ENCODE peak calls at places on chromosomes 1 and 21, in five cellular contexts. M is IMR-90, T is thoracic aorta, H is left lung, U is mammary epithelial cell. Q is an unnamed sample. For H3K4me1, the result is how much of the 10 kb centered on the place peaks cover.

GRCh38 chr21:45966995-45967394 is 14.6 kb upstream of the COL6A1 start:
- DNase-seq in M (no peak), T (no peak), H (no peak), U (no peak), Q (no peak)

GRCh38 chr1:51236548-51237312 is 657 bp downstream of the RNF11 start:
- DNase-seq in M (peak), T (no peak), H (peak), U (peak), Q (peak)

GRCh38 chr1:145708063-145708462 is 895 bp upstream of the PDZK1 start:
- DNase-seq in M (peak), T (no peak), H (no peak), U (peak), Q (no peak)

GRCh38 chr1:165899461-165899941 is 72.1 kb downstream of the UCK2 start:
- DNase-seq in M (peak), T (no peak), H (no peak), U (peak), Q (no peak)

GRCh38 chr1:67377253-67377652 is 52.9 kb downstream of the SERBP1 start:
- DNase-seq in M (peak), T (no peak), H (no peak), U (no peak), Q (no peak)

GRCh38 chr1:72186733-72187307 is 95.5 kb downstream of the NEGR1 start:
- DNase-seq in M (peak), T (no peak), H (no peak), U (peak), Q (no peak)

GRCh38 chr1:40316595-40317393 is at the start of gene COL9A2:
- DNase-seq in M (no peak), T (no peak), H (no peak), U (no peak), Q (no peak)

GRCh38 chr1:243910612-243911011 is 60.6 kb upstream of the AKT3 start:
- DNase-seq in M (no peak), T (no peak), H (no peak), U (no peak), Q (no peak)

GRCh38 chr1:45035631-45036301 is 23.7 kb downstream of the UROD start:
- DNase-seq in M (no peak), T (no peak), H (no peak), U (no peak), Q (no peak)

GRCh38 chr1:159712080-159712479 is 2.3 kb downstream of the CRP start:
- DNase-seq in M (no peak), T (no peak), H (no peak), U (no peak), Q (no peak)

GRCh38 chr1:99438656-99439055 is 174.4 kb downstream of the PLPPR4 start:
- DNase-seq in M (peak), T (no peak), H (no peak), U (no peak), Q (no peak)

GRCh38 chr1:220326578-220326977 is 54.3 kb upstream of the RAB3GAP2 start:
- DNase-seq in M (peak), T (no peak), H (no peak), U (peak), Q (no peak)

GRCh38 chr1:109983380-109984189 is 980 bp upstream of the AHCYL1 start:
- DNase-seq in M (no peak), T (no peak), H (no peak), U (no peak), Q (no peak)

GRCh38 chr1:8976338-8976737 is 30.7 kb downstream of the CA6 start:
- DNase-seq in M (no peak), T (no peak), H (no peak), U (no peak), Q (no peak)

GRCh38 chr1:186082235-186082937 is 292.7 kb downstream of the TPR start:
- DNase-seq in M (peak), T (peak), H (peak), U (peak), Q (peak)

GRCh38 chr1:192527950-192528349 is 47.6 kb upstream of the RGS1 start:
- DNase-seq in M (no peak), T (no peak), H (no peak), U (no peak), Q (no peak)

GRCh38 chr1:172476218-172476811 is 32.4 kb upstream of the PIGC start:
- DNase-seq in M (no peak), T (no peak), H (no peak), U (peak), Q (no peak)

GRCh38 chr1:74729741-74730478 is 2.9 kb downstream of the CRYZ start:
- DNase-seq in M (peak), T (no peak), H (no peak), U (peak), Q (no peak)

GRCh38 chr1:222334026-222334680 is 213.8 kb downstream of the HHIPL2 start:
- DNase-seq in M (peak), T (no peak), H (no peak), U (peak), Q (no peak)

GRCh38 chr1:34190692-34191091 is 14.0 kb downstream of the C1orf94 start:
- DNase-seq in M (no peak), T (no peak), H (no peak), U (no peak), Q (no peak)

GRCh38 chr1:116122955-116123757 is 12.0 kb downstream of the MAB21L3 start:
- DNase-seq in M (peak), T (no peak), H (peak), U (peak), Q (no peak)

DNA sequence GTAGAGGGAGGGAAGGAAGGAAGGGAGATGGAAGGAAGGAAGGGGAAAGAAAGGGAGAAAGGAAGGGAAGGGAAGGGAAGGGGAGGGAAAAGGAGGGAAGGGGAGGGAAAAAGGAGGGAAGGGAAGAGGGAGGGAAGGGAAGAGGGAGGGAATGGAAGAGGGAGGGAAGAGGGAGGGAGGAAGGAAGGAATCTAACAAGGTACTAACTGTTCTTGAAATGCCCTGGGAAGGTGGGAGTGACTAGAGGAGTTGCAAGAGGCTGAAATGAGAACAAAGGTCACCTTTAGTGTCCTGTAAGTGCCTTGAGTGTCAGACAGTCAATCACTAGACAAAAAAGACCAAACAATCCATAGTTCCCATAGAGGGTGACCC is 2.3 kb upstream of the ATP2B4 start:
- DNase-seq in M (no peak), T (no peak), H (no peak), U (no peak), Q (no peak)
- H3K27ac ChIP-seq in M (no peak), T (no peak), H (peak), U (no peak), Q (peak)

DNA sequence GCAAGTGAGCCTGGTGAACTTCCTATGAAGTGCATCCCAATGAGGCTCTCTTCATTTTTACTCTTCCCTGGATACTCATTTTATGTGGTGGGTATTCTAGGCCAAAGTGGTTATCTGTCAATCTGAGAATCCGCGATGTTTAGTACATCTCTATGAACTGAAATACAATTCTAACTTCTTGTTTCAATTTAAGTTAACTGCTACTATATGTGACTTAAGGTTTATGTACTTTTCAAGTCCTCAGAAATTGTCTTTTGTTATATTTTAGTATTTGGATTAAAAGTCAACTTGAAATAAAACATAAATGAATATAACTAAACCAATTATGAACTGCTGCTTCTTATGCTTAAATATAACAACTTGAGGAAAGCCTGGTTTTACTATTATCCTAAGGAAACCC is 60.6 kb downstream of the ENAH start:
- DNase-seq in M (no peak), T (no peak), H (no peak), U (no peak), Q (no peak)
- H3K4me1 ChIP-seq in M (under half), T (under half), H (under half), U (under half), Q (half or more)

DNA sequence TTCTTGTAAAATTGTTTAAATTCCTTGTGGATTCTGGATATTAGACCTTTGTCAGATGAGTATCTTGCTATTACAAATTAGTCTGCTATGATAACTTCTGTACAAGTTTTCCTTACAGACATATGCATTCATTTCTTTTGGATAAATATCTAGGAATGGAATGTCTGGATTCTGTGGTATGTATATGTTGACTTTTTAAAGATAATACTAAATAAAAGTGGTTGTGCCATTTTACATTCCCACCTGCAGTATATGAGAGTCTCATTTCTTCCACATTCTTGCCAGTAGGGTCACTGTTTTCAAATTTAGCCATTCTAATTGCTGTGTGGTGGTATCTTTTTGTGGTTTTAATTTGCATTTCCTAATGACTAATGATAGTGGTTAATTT is 53.9 kb downstream of the SYDE2 start:
- DNase-seq in M (peak), T (no peak), H (no peak), U (peak), Q (no peak)
- TF ChIP-seq CTCF in M (peak), T (no peak), H (no peak), U (peak), Q (no peak)

DNA sequence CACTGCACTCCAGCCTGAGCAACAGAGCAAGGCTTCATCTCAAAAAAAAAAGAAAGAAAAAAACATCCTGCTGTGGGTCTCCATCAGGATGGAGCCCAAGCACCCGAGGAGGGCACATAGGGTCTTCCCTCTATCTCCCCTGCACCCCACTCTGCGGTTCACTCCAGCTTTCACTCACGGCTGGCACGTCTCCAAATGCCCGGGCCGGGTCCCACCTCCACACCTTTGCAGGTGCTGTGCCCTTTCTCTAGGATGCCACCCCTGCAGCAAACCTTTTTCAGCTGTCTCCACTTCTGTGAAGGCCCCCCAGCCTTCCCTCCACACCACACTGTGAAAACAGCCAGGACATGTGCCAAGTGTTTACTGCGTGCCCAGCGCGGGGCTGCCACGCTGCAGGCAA is 22.4 kb upstream of the DDOST start:
- DNase-seq in M (no peak), T (no peak), H (no peak), U (no peak), Q (no peak)
- H3K27ac ChIP-seq in M (no peak), T (no peak), H (peak), U (no peak), Q (peak)